ENCODE peak calls at places on chromosome 17, in seven cellular contexts. K is NCI-H2171; H is transverse colon; I is activated T-helper 1 cell treated with Interleukin-2 at 50 U/mL for 16 hours; W is GM12891; Y is M059J; X is effector CD4-positive, alpha-beta T cell. L is an unnamed sample.

GRCh38 chr17:50146230-50146926 is 4.1 kb downstream of the PPP1R9B start:
- DNase-seq in K (no peak), H (no peak), I (no peak), W (no peak), Y (no peak), X (no peak), L (no peak)

GRCh38 chr17:74335529-74336062 is 9.6 kb downstream of the KIF19 start:
- DNase-seq in K (no peak), H (no peak), I (no peak), W (no peak), Y (no peak), X (no peak), L (no peak)

GRCh38 chr17:67751101-67752074 is 33.7 kb downstream of the NOL11 start:
- DNase-seq in K (peak), H (no peak), I (no peak), W (no peak), Y (no peak), X (no peak), L (no peak)

GRCh38 chr17:17783121-17783824 is 53.5 kb downstream of the SREBF1 start:
- DNase-seq in K (peak), H (peak), I (peak), W (peak), Y (peak), X (peak), L (peak)

GRCh38 chr17:10117581-10118001 is 80.8 kb downstream of the GAS7 start:
- DNase-seq in K (no peak), H (peak), I (no peak), W (no peak), Y (no peak), X (no peak), L (peak)

GRCh38 chr17:81512560-81512983 is at the start of gene ACTG1:
- DNase-seq in K (peak), H (peak), I (peak), W (no peak), Y (peak), X (peak), L (peak)

GRCh38 chr17:41967141-41967920 is 736 bp downstream of the CNP start:
- DNase-seq in K (no peak), H (peak), I (peak), W (no peak), Y (no peak), X (peak), L (peak)

GRCh38 chr17:59367657-59368045 is 36.2 kb downstream of the YPEL2 start:
- DNase-seq in K (no peak), H (no peak), I (no peak), W (no peak), Y (peak), X (no peak), L (no peak)

GRCh38 chr17:18258356-18259038 is at the start of gene FLII:
- DNase-seq in K (peak), H (peak), I (peak), W (peak), Y (peak), X (peak), L (peak)

GRCh38 chr17:59332890-59333377 is 1.5 kb downstream of the YPEL2 start:
- DNase-seq in K (no peak), H (peak), I (no peak), W (no peak), Y (no peak), X (no peak), L (no peak)

GRCh38 chr17:57782051-57782490 is 37.0 kb upstream of the CCDC182 start:
- DNase-seq in K (peak), H (no peak), I (no peak), W (no peak), Y (no peak), X (no peak), L (no peak)

GRCh38 chr17:83050651-83051422 is 28.6 kb upstream of the METRNL start:
- DNase-seq in K (peak), H (peak), I (no peak), W (no peak), Y (no peak), X (no peak), L (no peak)

GRCh38 chr17:81509048-81509686 is 3.4 kb downstream of the ACTG1 start:
- DNase-seq in K (no peak), H (peak), I (no peak), W (no peak), Y (peak), X (no peak), L (no peak)

GRCh38 chr17:36861531-36861930 is 75.7 kb upstream of the LHX1 start:
- DNase-seq in K (no peak), H (no peak), I (no peak), W (no peak), Y (no peak), X (no peak), L (no peak)